ENCODE peak calls at places on chromosomes 6 and 20, in six cellular contexts. M, B, N, L, X and U are unnamed samples.

GRCh38 chr20:49919009-49919408 is 3.7 kb upstream of the SPATA2 start:
- DNase-seq in M (no peak), N (no peak), B (no peak), L (no peak), X (no peak), U (no peak)

GRCh38 chr6:2853766-2854393 is 12.2 kb upstream of the SERPINB1 start:
- DNase-seq in N (peak), L (no peak), B (peak), M (peak), X (peak), U (peak)

GRCh38 chr6:130890531-130890950 is 63.3 kb downstream of the SMLR1 start:
- DNase-seq in X (no peak), L (no peak), N (peak), B (peak), M (peak), U (no peak)

GRCh38 chr6:79710127-79710526 is 79.0 kb downstream of the SH3BGRL2 start:
- DNase-seq in M (no peak), L (no peak), B (no peak), X (no peak), N (no peak), U (no peak)

GRCh38 chr6:16927205-16927604 is 165.9 kb upstream of the ATXN1 start:
- DNase-seq in N (no peak), B (no peak), L (no peak), M (no peak), X (no peak), U (no peak)

GRCh38 chr6:89495961-89496535 is 63.1 kb downstream of the ANKRD6 start:
- DNase-seq in X (no peak), N (no peak), L (no peak), M (no peak), B (no peak), U (no peak)

GRCh38 chr6:23584134-23584763 is 541.8 kb upstream of the NRSN1 start:
- DNase-seq in B (no peak), L (no peak), X (no peak), M (peak), N (peak), U (no peak)

GRCh38 chr6:135094403-135094821 is 39.8 kb upstream of the HBS1L start:
- DNase-seq in M (no peak), N (peak), X (no peak), B (peak), L (no peak), U (peak)

GRCh38 chr6:96721227-96721626 is 116.0 kb downstream of the GPR63 start:
- DNase-seq in N (peak), L (no peak), X (no peak), B (no peak), M (no peak), U (no peak)

GRCh38 chr6:39073471-39074355 is 25.1 kb downstream of the GLP1R start:
- DNase-seq in L (no peak), M (no peak), B (no peak), X (no peak), N (no peak), U (no peak)

GRCh38 chr6:111614833-111615582 is 9.3 kb upstream of the TRAF3IP2 start:
- DNase-seq in N (no peak), B (no peak), L (no peak), X (peak), M (no peak), U (no peak)

GRCh38 chr6:129863664-129864063 is 2.5 kb upstream of the TMEM244 start:
- DNase-seq in N (peak), M (peak), X (no peak), L (no peak), B (peak), U (no peak)

GRCh38 chr20:51158226-51158625 is 135.3 kb upstream of the KCNG1 start:
- DNase-seq in L (no peak), B (no peak), N (no peak), X (no peak), M (no peak), U (no peak)

GRCh38 chr20:11544029-11544678 is 373.5 kb upstream of the BTBD3 start:
- DNase-seq in L (no peak), X (peak), M (peak), N (peak), B (peak), U (peak)

GRCh38 chr20:57180954-57181353 is 85.5 kb downstream of the BMP7 start:
- DNase-seq in X (no peak), L (no peak), M (no peak), N (no peak), B (no peak), U (no peak)

GRCh38 chr6:106883808-106884262 is 90.7 kb downstream of the CD24 start:
- DNase-seq in M (no peak), L (no peak), B (no peak), N (peak), X (no peak), U (no peak)

GRCh38 chr6:42403831-42404230 is 47.9 kb downstream of the TRERF1 start:
- DNase-seq in X (no peak), N (no peak), M (no peak), B (no peak), L (no peak), U (no peak)

GRCh38 chr6:132818404-132819359 is 4.3 kb downstream of the RPS12 start:
- DNase-seq in M (peak), B (peak), N (peak), X (no peak), L (no peak), U (peak)
- H3K4me3 ChIP-seq in M (no peak), B (no peak), N (no peak), X (no peak), L (no peak), U (no peak)

GRCh38 chr20:63641792-63642517 is 11.3 kb downstream of the STMN3 start:
- DNase-seq in X (peak), L (peak), B (peak), M (peak), N (peak), U (peak)
- TF ChIP-seq CTCF in X (peak), L (peak), B (peak), M (no peak), N (no peak), U (peak)

GRCh38 chr6:137927777-137928218 is 60.7 kb downstream of the TNFAIP3 start:
- DNase-seq in M (peak), X (no peak), N (no peak), L (no peak), B (peak), U (peak)
- H3K4me3 ChIP-seq in M (no peak), X (no peak), N (no peak), L (no peak), B (no peak), U (peak)

DNA sequence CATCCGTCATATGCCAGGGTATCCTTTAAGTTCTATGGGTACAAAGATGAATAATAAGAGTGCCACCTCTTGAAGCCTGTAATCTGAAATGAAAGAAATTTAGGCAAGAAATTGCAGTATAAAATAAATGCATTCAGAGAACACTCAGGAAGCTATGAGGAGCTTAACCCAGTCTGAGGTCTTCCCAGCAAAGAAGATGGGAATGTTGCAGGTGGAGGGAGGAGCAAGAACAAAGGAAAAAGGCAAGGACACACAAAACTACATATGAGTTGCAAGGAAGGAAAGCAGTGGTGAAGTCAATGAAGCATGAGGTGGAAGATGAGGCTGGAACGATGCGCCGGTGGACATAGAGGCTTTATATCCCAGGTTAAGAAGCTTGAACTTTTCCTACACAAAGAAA is 67.0 kb upstream of the DST start:
- DNase-seq in B (no peak), N (no peak), L (no peak), M (no peak), X (no peak), U (no peak)
- TF ChIP-seq CTCF in B (no peak), N (no peak), L (no peak), M (no peak), X (no peak), U (no peak)